ENCODE peak calls at places on chromosomes 13 and 19, in five cellular contexts. C is nucleus accumbens, Y is NCI-H1048, Q is esophagus squamous epithelium, R is DMS53. S is an unnamed sample.

GRCh38 chr13:80931766-80932165 is 590.8 kb upstream of the SPRY2 start:
- DNase-seq in C (no peak), Y (no peak), Q (no peak), R (no peak), S (no peak)

GRCh38 chr19:40165362-40165937 is 25.8 kb upstream of the MAP3K10 start:
- DNase-seq in C (no peak), Y (no peak), Q (no peak), R (peak; percentile 75), S (peak; percentile 62)

GRCh38 chr19:43574424-43575155 is 737 bp downstream of the XRCC1 start:
- DNase-seq in C (no peak), Y (no peak), Q (no peak), R (peak; percentile 65), S (peak; percentile 45)

GRCh38 chr19:47610902-47611301 is 2.0 kb downstream of the BICRA start:
- DNase-seq in C (no peak), Y (no peak), Q (no peak), R (no peak), S (no peak)

GRCh38 chr19:54674021-54674617 is 11.3 kb downstream of the LILRB4 start:
- DNase-seq in C (no peak), Y (no peak), Q (no peak), R (peak; percentile 56), S (peak; percentile 62)

GRCh38 chr19:13089139-13089856 is 13.4 kb downstream of the LYL1 start:
- DNase-seq in C (no peak), Y (no peak), Q (no peak), R (peak; percentile 48), S (peak; percentile 38)

GRCh38 chr19:52689804-52690394 is 44.9 kb downstream of the ZNF611 start:
- DNase-seq in C (peak; percentile 14), Y (no peak), Q (no peak), R (peak; percentile 69), S (peak; percentile 75)

GRCh38 chr19:40907968-40908735 is 26.1 kb upstream of the CYP2A7 start:
- DNase-seq in C (no peak), Y (no peak), Q (no peak), R (no peak), S (no peak)

GRCh38 chr13:108755084-108755483 is 125.7 kb downstream of the MYO16 start:
- DNase-seq in C (no peak), Y (no peak), Q (no peak), R (no peak), S (no peak)

GRCh38 chr19:6026390-6026897 is 48.5 kb upstream of the RANBP3 start:
- DNase-seq in C (no peak), Y (no peak), Q (no peak), R (no peak), S (no peak)

GRCh38 chr13:81048026-81048461 is 707.1 kb upstream of the SPRY2 start:
- DNase-seq in C (no peak), Y (no peak), Q (no peak), R (no peak), S (peak; percentile 6)

GRCh38 chr13:110379358-110379757 is 72.3 kb downstream of the COL4A2 start:
- DNase-seq in C (no peak), Y (no peak), Q (no peak), R (no peak), S (no peak)

GRCh38 chr13:49022472-49023144 is 46.9 kb downstream of the FNDC3A start:
- DNase-seq in C (no peak), Y (no peak), Q (no peak), R (no peak), S (no peak)

GRCh38 chr13:110913322-110913721 is 1.5 kb downstream of the ANKRD10 start:
- DNase-seq in C (no peak), Y (no peak), Q (no peak), R (peak; percentile 6), S (peak; percentile 70)

GRCh38 chr13:32537580-32538233 is 888 bp downstream of the N4BP2L2 start:
- DNase-seq in C (no peak), Y (no peak), Q (no peak), R (no peak), S (no peak)

GRCh38 chr13:82898625-82899024 is 983.6 kb downstream of the SLITRK1 start:
- DNase-seq in C (no peak), Y (no peak), Q (no peak), R (peak; percentile 74), S (no peak)

GRCh38 chr13:93709511-93710244 is 483.1 kb downstream of the GPC6 start:
- DNase-seq in C (no peak), Y (no peak), Q (no peak), R (no peak), S (no peak)

GRCh38 chr19:435056-435706 is 25.7 kb downstream of the SHC2 start:
- DNase-seq in C (no peak), Y (no peak), Q (no peak), R (peak; percentile 29), S (no peak)

GRCh38 chr13:21676611-21677021 is 5.7 kb downstream of the FGF9 start:
- DNase-seq in C (no peak), Y (no peak), Q (no peak), R (peak; percentile 86), S (peak; percentile 44)

GRCh38 chr13:52955505-52955904 is 73.1 kb upstream of the OLFM4 start:
- DNase-seq in C (no peak), Y (no peak), Q (no peak), R (no peak), S (peak; percentile 78)

GRCh38 chr13:30341815-30342570 is 34.6 kb upstream of the KATNAL1 start:
- DNase-seq in C (no peak), Y (no peak), Q (no peak), R (no peak), S (no peak)

GRCh38 chr19:35595928-35596327 is 10.0 kb downstream of the PMIS2 start:
- DNase-seq in C (no peak), Y (no peak), Q (no peak), R (no peak), S (no peak)

GRCh38 chr13:32894589-32895001 is 121.6 kb upstream of the KL start:
- DNase-seq in C (no peak), Y (no peak), Q (no peak), R (no peak), S (no peak)

GRCh38 chr13:97395437-97396136 is 38.4 kb upstream of the RAP2A start:
- DNase-seq in C (no peak), Y (no peak), Q (no peak), R (no peak), S (no peak)

GRCh38 chr13:20494656-20495055 is 31.0 kb downstream of the CRYL1 start:
- DNase-seq in C (no peak), Y (no peak), Q (no peak), R (peak; percentile 27), S (no peak)

GRCh38 chr13:113437408-113438010 is 15.8 kb downstream of the ADPRHL1 start:
- DNase-seq in C (no peak), Y (no peak), Q (no peak), R (peak; percentile 32), S (no peak)

GRCh38 chr13:48636550-48636949 is 17.2 kb upstream of the CYSLTR2 start:
- DNase-seq in C (no peak), Y (no peak), Q (no peak), R (no peak), S (no peak)

GRCh38 chr19:10655457-10656312 is 1.5 kb downstream of the ILF3 start:
- DNase-seq in C (no peak), Y (no peak), Q (no peak), R (peak; percentile 57), S (peak; percentile 73)

GRCh38 chr13:97262058-97262457 is 39.9 kb downstream of the MBNL2 start:
- DNase-seq in C (no peak), Y (no peak), Q (no peak), R (no peak), S (no peak)

GRCh38 chr13:57933606-57934005 is 302.1 kb downstream of the PCDH17 start:
- DNase-seq in C (no peak), Y (no peak), Q (no peak), R (no peak), S (no peak)

GRCh38 chr13:26132756-26133155 is 80.9 kb upstream of the SHISA2 start:
- DNase-seq in C (no peak), Y (no peak), Q (no peak), R (peak; percentile 32), S (peak; percentile 0)

GRCh38 chr13:100944791-100945345 is 270.3 kb upstream of the TMTC4 start:
- DNase-seq in C (no peak), Y (no peak), Q (no peak), R (no peak), S (no peak)

GRCh38 chr13:21074601-21075302 is 13.4 kb upstream of the LATS2 start:
- DNase-seq in C (no peak), Y (no peak), Q (no peak), R (no peak), S (no peak)

GRCh38 chr13:41085961-41086360 is 24.7 kb downstream of the WBP4 start:
- DNase-seq in C (no peak), Y (no peak), Q (no peak), R (no peak), S (no peak)

GRCh38 chr13:25847145-25847544 is 204.7 kb downstream of the SHISA2 start:
- DNase-seq in C (no peak), Y (no peak), Q (no peak), R (no peak), S (no peak)

GRCh38 chr13:59946924-59947323 is 216.8 kb downstream of the DIAPH3 start:
- DNase-seq in C (no peak), Y (no peak), Q (no peak), R (no peak), S (peak; percentile 69)

GRCh38 chr19:46634045-46634655 is 1.9 kb downstream of the GNG8 start:
- DNase-seq in C (no peak), Y (peak; percentile 30), Q (no peak), R (peak; percentile 72), S (peak; percentile 93)

GRCh38 chr13:21435710-21436151 is 23.4 kb downstream of the ZDHHC20 start:
- DNase-seq in C (no peak), Y (no peak), Q (no peak), R (peak; percentile 85), S (peak; percentile 2)

S was measured in NCI-H69.